ENCODE peak calls at places on chromosomes 11 and 22, in five cellular contexts. Q is stimulated activated CD4-positive, alpha-beta T cell treated with anti-CD3 and anti-CD28 coated beads, Interleukin-1b, Interleukin-23, amount 100 ng/mL, for 1 hour; J is GM20000; Y is effector CD4-positive, alpha-beta T cell; E is T follicular helper cell. M is an unnamed sample.

GRCh38 chr22:45090364-45090960 is 73.3 kb upstream of the NUP50 start:
- DNase-seq in Y (no peak), Q (no peak), E (no peak), J (no peak), M (no peak)

GRCh38 chr22:34129691-34130486 is 209.6 kb upstream of the LARGE1 start:
- DNase-seq in J (no peak), E (no peak), Q (no peak), Y (no peak), M (no peak)

GRCh38 chr11:44213148-44213547 is 96.8 kb downstream of the ALX4 start:
- DNase-seq in Y (no peak), E (no peak), J (no peak), Q (no peak), M (no peak)

GRCh38 chr11:45554230-45554967 is 111.0 kb downstream of the CHST1 start:
- DNase-seq in E (no peak), Y (no peak), J (no peak), Q (no peak), M (no peak)

GRCh38 chr11:125554038-125554437 is 15.2 kb upstream of the EI24 start:
- DNase-seq in Y (no peak), E (no peak), J (no peak), Q (no peak), M (no peak)

GRCh38 chr22:25718109-25718830 is 23.7 kb upstream of the MYO18B start:
- DNase-seq in Q (no peak), E (no peak), Y (no peak), J (no peak), M (no peak)

GRCh38 chr22:20520093-20520511 is 12.7 kb downstream of the MED15 start:
- DNase-seq in Q (no peak), Y (no peak), E (no peak), J (no peak), M (no peak)

GRCh38 chr11:1892116-1892515 is 421 bp upstream of the PRR33 start:
- DNase-seq in J (no peak), E (no peak), Y (no peak), Q (no peak), M (no peak)

GRCh38 chr22:30574095-30574981 is at the start of gene GAL3ST1:
- DNase-seq in Q (no peak), Y (no peak), J (peak), E (no peak), M (no peak)

M was measured in T-helper 1 cell.